ENCODE peak calls at places on chromosomes 16 and 17, in ten cellular contexts. Z, F, O, X, D, C, Y, S, J and V are unnamed samples.

GRCh38 chr17:72187544-72187943 is 66.7 kb downstream of the SOX9 start:
- DNase-seq in Z (peak), F (peak), O (no peak), X (peak), D (peak), C (no peak), Y (no peak), S (no peak), J (peak), V (no peak)

GRCh38 chr16:1333149-1333812 is at the start of gene BAIAP3:
- DNase-seq in Z (peak), F (no peak), O (peak), X (peak), D (no peak), C (no peak), Y (no peak), S (no peak), J (peak), V (no peak)

GRCh38 chr17:37840576-37840975 is 83.6 kb upstream of the TBC1D3K start:
- DNase-seq in Z (no peak), F (no peak), O (no peak), X (no peak), D (no peak), C (no peak), Y (no peak), S (no peak), J (no peak), V (no peak)

GRCh38 chr16:66689282-66689681 is 7.3 kb downstream of the CMTM4 start:
- DNase-seq in Z (no peak), F (no peak), O (no peak), X (no peak), D (no peak), C (no peak), Y (no peak), S (no peak), J (no peak), V (no peak)

GRCh38 chr17:39165178-39165843 is 650 bp downstream of the ARL5C start:
- DNase-seq in Z (no peak), F (no peak), O (no peak), X (no peak), D (no peak), C (no peak), Y (no peak), S (no peak), J (no peak), V (no peak)

GRCh38 chr16:65178151-65178550 is 56.3 kb upstream of the CDH11 start:
- DNase-seq in Z (no peak), F (no peak), O (no peak), X (peak), D (no peak), C (no peak), Y (no peak), S (peak), J (no peak), V (no peak)

GRCh38 chr17:28372203-28372944 is 880 bp downstream of the SARM1 start:
- DNase-seq in Z (no peak), F (no peak), O (peak), X (peak), D (peak), C (no peak), Y (no peak), S (no peak), J (no peak), V (no peak)

GRCh38 chr17:8965394-8966168 is at the start of gene PIK3R5:
- DNase-seq in Z (peak), F (peak), O (peak), X (no peak), D (peak), C (peak), Y (no peak), S (no peak), J (no peak), V (no peak)

GRCh38 chr17:4033751-4034251 is 69.6 kb upstream of the ATP2A3 start:
- DNase-seq in Z (no peak), F (no peak), O (no peak), X (no peak), D (no peak), C (no peak), Y (no peak), S (no peak), J (no peak), V (no peak)

GRCh38 chr17:19268611-19269010 is 31.4 kb downstream of the EPN2 start:
- DNase-seq in Z (no peak), F (no peak), O (no peak), X (no peak), D (no peak), C (no peak), Y (no peak), S (no peak), J (no peak), V (no peak)

GRCh38 chr17:83055911-83056582 is 23.4 kb upstream of the METRNL start:
- DNase-seq in Z (no peak), F (peak), O (no peak), X (peak), D (peak), C (no peak), Y (peak), S (peak), J (no peak), V (peak)

GRCh38 chr16:886084-886543 is 84.7 kb downstream of the LMF1 start:
- DNase-seq in Z (no peak), F (no peak), O (no peak), X (no peak), D (peak), C (no peak), Y (no peak), S (no peak), J (no peak), V (no peak)

GRCh38 chr16:1990336-1991134 is 765 bp downstream of the SYNGR3 start:
- DNase-seq in Z (peak), F (no peak), O (no peak), X (no peak), D (peak), C (no peak), Y (no peak), S (no peak), J (no peak), V (no peak)

GRCh38 chr17:81329927-81330883 is 35.1 kb upstream of the SLC38A10 start:
- DNase-seq in Z (no peak), F (no peak), O (peak), X (no peak), D (no peak), C (no peak), Y (no peak), S (no peak), J (no peak), V (no peak)

GRCh38 chr16:27385398-27385797 is 16.6 kb upstream of the IL21R start:
- DNase-seq in Z (no peak), F (peak), O (no peak), X (no peak), D (no peak), C (no peak), Y (no peak), S (no peak), J (no peak), V (no peak)

GRCh38 chr17:79779088-79779529 is 1.2 kb downstream of the CBX2 start:
- DNase-seq in Z (no peak), F (no peak), O (no peak), X (no peak), D (no peak), C (no peak), Y (no peak), S (no peak), J (no peak), V (no peak)

GRCh38 chr16:2009302-2009711 is 314 bp downstream of the ZNF598 start:
- DNase-seq in Z (no peak), F (no peak), O (no peak), X (no peak), D (peak), C (no peak), Y (no peak), S (no peak), J (no peak), V (no peak)

GRCh38 chr16:89093602-89094251 is at the start of gene ACSF3:
- DNase-seq in Z (peak), F (peak), O (peak), X (peak), D (peak), C (peak), Y (peak), S (peak), J (peak), V (no peak)

GRCh38 chr17:53655591-53655990 is 167.1 kb upstream of the KIF2B start:
- DNase-seq in Z (no peak), F (no peak), O (no peak), X (no peak), D (no peak), C (no peak), Y (no peak), S (no peak), J (no peak), V (peak)

GRCh38 chr17:29177541-29177870 is 2.7 kb downstream of the MYO18A start:
- DNase-seq in Z (no peak), F (no peak), O (no peak), X (no peak), D (no peak), C (no peak), Y (no peak), S (no peak), J (no peak), V (no peak)

GRCh38 chr17:3882276-3882675 is 10.6 kb downstream of the CAMKK1 start:
- DNase-seq in Z (no peak), F (no peak), O (no peak), X (no peak), D (no peak), C (no peak), Y (no peak), S (no peak), J (no peak), V (no peak)

GRCh38 chr17:63311416-63311937 is 134.6 kb downstream of the CYB561 start:
- DNase-seq in Z (no peak), F (no peak), O (no peak), X (no peak), D (no peak), C (no peak), Y (no peak), S (no peak), J (no peak), V (no peak)

GRCh38 chr16:71364306-71364705 is 5.8 kb downstream of the CALB2 start:
- DNase-seq in Z (peak), F (no peak), O (no peak), X (no peak), D (no peak), C (no peak), Y (no peak), S (no peak), J (no peak), V (no peak)

GRCh38 chr17:67519801-67520251 is 142.7 kb downstream of the PITPNC1 start:
- DNase-seq in Z (no peak), F (no peak), O (no peak), X (no peak), D (no peak), C (no peak), Y (no peak), S (no peak), J (no peak), V (no peak)

GRCh38 chr16:86969716-86970115 is 347.5 kb downstream of the C16orf95 start:
- DNase-seq in Z (no peak), F (no peak), O (peak), X (no peak), D (no peak), C (no peak), Y (no peak), S (no peak), J (no peak), V (no peak)

GRCh38 chr16:75138636-75139035 is 9.7 kb upstream of the ZFP1 start:
- DNase-seq in Z (no peak), F (no peak), O (no peak), X (no peak), D (no peak), C (no peak), Y (no peak), S (peak), J (no peak), V (no peak)

GRCh38 chr17:82950525-82951102 is 110.8 kb upstream of the ZNF750 start:
- DNase-seq in Z (no peak), F (peak), O (peak), X (no peak), D (no peak), C (no peak), Y (peak), S (no peak), J (no peak), V (no peak)

GRCh38 chr17:15456972-15457722 is 10.3 kb downstream of the CDRT4 start:
- DNase-seq in Z (peak), F (peak), O (no peak), X (peak), D (no peak), C (peak), Y (peak), S (peak), J (no peak), V (peak)

GRCh38 chr16:24700549-24701392 is 28.7 kb upstream of the TNRC6A start:
- DNase-seq in Z (peak), F (peak), O (no peak), X (peak), D (peak), C (peak), Y (peak), S (peak), J (peak), V (peak)

GRCh38 chr17:17774009-17774881 is 62.5 kb downstream of the SREBF1 start:
- DNase-seq in Z (no peak), F (no peak), O (peak), X (peak), D (peak), C (no peak), Y (peak), S (no peak), J (peak), V (no peak)

DNA sequence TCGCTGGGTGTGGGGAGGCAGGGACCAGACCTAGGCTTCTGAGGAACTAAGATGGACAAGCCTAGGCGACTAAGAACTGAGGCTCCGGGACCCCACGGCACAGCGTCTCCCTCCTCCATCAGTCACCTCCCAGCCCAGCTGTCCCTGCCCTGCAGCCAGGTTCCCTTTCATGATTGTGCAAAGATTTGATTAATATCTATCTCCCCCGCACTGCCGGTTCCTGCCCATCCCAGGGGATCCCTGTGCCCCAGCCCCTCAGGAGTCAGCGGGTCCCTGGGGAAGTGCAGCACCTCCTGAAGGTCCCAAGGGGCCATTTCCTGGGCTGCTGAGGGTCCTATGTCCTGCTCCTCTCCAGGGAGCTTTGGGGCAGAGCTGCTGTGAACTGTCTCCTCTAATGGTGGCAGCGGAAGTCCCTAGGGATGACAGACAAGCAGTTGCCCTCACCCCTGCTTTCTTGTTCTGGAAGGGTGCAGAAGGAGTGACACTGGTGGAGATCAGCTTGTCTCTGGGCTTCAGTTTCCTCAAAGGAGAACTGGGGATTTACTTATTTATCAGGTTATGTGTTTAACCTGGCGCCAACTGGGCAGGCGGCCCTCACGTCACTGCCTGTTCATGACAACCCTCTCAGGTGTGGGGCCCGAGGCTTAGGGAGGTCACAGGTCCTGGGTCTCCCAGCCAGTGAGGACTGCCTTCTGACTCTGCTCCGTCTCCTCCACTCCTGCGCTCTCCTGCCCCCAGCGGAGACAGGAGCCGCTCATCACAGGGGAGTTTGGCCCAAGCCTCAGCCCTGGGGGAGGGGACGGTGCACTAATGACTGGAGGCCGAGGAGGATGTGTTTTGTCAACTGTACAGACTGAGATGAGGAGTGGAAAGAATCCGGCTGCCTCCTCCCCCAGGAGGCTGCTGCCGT is 1.9 kb upstream of the C16orf74 start:
- DNase-seq in Z (peak), F (no peak), O (peak), X (peak), D (no peak), C (no peak), Y (peak), S (peak), J (peak), V (no peak)
- TF ChIP-seq CTCF in Z (no peak), F (no peak), O (no peak), X (peak), D (no peak), C (no peak), Y (no peak), S (peak), J (peak), V (no peak)

DNA sequence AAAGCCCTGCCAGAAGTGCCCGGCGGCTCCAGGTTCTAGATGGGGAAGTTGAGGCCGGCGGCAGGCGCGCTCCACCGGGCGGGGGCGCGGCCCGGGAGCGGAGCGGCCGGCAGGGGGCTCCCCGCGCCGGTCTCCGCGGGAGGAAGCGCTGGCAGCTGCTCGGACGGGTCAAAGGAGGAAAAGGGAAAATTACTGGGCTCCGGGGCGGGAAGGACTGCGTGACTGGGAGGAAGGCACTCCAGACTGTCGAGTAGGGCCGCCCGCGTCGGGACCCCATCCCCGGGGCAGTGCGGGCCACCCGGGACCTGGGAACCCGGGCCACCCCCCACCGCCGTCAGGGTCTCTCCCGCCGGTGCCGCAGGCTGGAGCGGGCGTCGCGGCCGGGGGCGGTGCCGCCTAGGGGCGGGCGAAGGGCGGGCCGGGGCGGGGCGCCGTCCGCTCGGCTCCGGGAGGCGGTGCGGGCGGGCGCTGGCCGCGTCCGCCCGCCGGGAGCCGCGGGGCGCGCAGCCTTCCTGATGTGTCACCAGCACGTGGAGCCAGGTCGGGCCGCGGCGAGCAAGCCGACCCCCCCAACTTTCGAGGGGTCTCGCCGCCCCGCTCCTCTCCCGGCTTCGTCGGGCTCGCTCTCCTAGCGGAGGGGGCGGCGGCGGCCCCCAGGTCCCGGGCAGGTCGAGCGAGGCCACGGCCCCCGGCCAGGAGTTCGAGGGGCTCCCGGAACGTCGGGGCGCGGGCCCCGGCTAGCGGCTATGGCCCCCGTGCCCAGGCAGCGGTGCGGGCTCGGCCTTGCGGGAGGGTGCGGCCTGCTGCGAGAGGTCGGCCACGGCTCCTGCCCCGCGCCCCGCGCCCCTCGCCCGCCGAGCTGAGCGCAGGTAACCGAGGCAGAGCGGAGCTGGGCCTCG is 167.5 kb downstream of the RAB11FIP4 start:
- DNase-seq in Z (peak), F (peak), O (peak), X (peak), D (peak), C (peak), Y (peak), S (peak), J (peak), V (no peak)
- TF ChIP-seq CTCF in Z (peak), F (peak), O (peak), X (peak), D (peak), C (peak), Y (peak), S (peak), J (peak), V (peak)

GRCh38 chr16:31142109-31143035 is 6.8 kb upstream of the PRSS8 start:
- DNase-seq in Z (peak), F (peak), O (peak), X (peak), D (peak), C (peak), Y (peak), S (peak), J (peak), V (peak)
- TF ChIP-seq CTCF in Z (peak), F (peak), O (peak), X (peak), D (peak), C (peak), Y (peak), S (peak), J (peak), V (peak)

DNA sequence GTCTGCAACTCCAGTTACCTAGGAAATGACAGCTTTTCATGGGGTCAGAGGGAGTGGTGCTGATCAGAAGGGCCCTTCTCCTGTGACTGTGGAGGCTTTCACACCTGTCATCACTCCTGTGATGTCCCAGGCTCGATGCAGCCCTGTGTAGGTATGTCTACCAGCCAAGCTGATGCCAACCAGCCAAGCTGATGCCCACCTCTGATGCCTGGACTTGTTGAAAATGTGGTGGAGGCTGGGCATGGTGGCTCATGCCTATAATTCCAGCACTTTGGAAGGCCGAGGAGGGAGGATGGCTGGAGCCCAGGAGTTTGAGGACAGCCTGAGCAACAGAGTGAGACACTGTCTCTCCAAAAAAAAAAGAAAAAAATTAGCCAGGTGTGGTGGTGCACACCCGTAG is 33.7 kb upstream of the RGS9 start:
- DNase-seq in Z (no peak), F (no peak), O (no peak), X (no peak), D (no peak), C (no peak), Y (no peak), S (no peak), J (no peak), V (no peak)
- TF ChIP-seq CTCF in Z (no peak), F (no peak), O (no peak), X (no peak), D (no peak), C (no peak), Y (no peak), S (no peak), J (no peak), V (no peak)

DNA sequence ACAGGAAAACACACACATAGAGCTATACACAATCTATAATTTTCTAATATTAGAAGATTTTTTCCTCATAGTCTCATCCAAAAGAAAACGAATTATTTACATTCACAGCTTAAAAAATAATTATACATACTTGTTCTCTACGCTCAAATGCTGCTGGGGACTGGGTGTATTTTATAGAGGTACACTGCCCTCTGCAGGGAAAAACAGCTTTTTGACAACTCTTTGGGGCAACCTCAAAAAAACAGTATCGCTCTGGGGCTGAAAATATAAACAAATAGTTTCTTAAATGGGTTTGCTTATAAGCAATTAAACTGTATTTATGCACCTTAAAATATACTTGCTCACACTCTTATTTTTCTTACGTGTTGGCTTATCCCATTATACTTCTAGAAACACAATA is 261.8 kb upstream of the PSMD7 start:
- DNase-seq in Z (no peak), F (no peak), O (no peak), X (peak), D (no peak), C (no peak), Y (no peak), S (peak), J (no peak), V (no peak)
- TF ChIP-seq CTCF in Z (no peak), F (peak), O (no peak), X (peak), D (no peak), C (no peak), Y (peak), S (peak), J (no peak), V (peak)

GRCh38 chr16:55503726-55504553 is 4.9 kb upstream of the LPCAT2 start:
- DNase-seq in Z (no peak), F (no peak), O (no peak), X (no peak), D (no peak), C (no peak), Y (no peak), S (no peak), J (no peak), V (no peak)

GRCh38 chr16:55499281-55499680 is 9.6 kb upstream of the LPCAT2 start:
- DNase-seq in Z (no peak), F (no peak), O (no peak), X (no peak), D (no peak), C (no peak), Y (no peak), S (no peak), J (no peak), V (no peak)

GRCh38 chr16:55502801-55503366 is 6.0 kb upstream of the LPCAT2 start:
- DNase-seq in Z (peak), F (peak), O (peak), X (peak), D (peak), C (peak), Y (peak), S (peak), J (peak), V (peak)

GRCh38 chr16:55499951-55500350 is 8.9 kb upstream of the LPCAT2 start:
- DNase-seq in Z (no peak), F (no peak), O (no peak), X (peak), D (no peak), C (peak), Y (no peak), S (peak), J (no peak), V (peak)

GRCh38 chr16:55501549-55502322 is 7.1 kb upstream of the LPCAT2 start:
- DNase-seq in Z (no peak), F (no peak), O (no peak), X (peak), D (no peak), C (no peak), Y (no peak), S (no peak), J (no peak), V (no peak)
- TF ChIP-seq CTCF in Z (no peak), F (no peak), O (no peak), X (peak), D (no peak), C (no peak), Y (no peak), S (peak), J (no peak), V (peak)